ENCODE peak calls at places on chromosomes 7 and 10, in four cellular contexts. W is fibroblast of lung, I is adrenal gland, L is IMR-90. X is an unnamed sample. For H3K4me1, the result is how much of the 10 kb centered on the place peaks cover.

GRCh38 chr10:107847620-107848019 is 683.1 kb upstream of the SORCS1 start:
- DNase-seq in W (no peak), I (no peak), L (no peak), X (no peak)

GRCh38 chr7:116526897-116527296 is 2.1 kb downstream of the CAV1 start:
- DNase-seq in W (no peak), I (no peak), L (no peak), X (no peak)

GRCh38 chr7:65722361-65722792 is 150.5 kb upstream of the VKORC1L1 start:
- DNase-seq in W (peak), I (peak), L (peak), X (no peak)

GRCh38 chr10:89481662-89482061 is 53.7 kb downstream of the SLC16A12 start:
- DNase-seq in W (peak), I (no peak), L (peak), X (peak)

GRCh38 chr10:102540023-102540422 is 36.3 kb downstream of the SUFU start:
- DNase-seq in W (peak), I (no peak), L (peak), X (no peak)

GRCh38 chr7:23058412-23059096 is 44.6 kb upstream of the HYCC1 start:
- DNase-seq in W (no peak), I (no peak), L (no peak), X (no peak)

GRCh38 chr7:140316165-140316661 is 82.1 kb downstream of the SLC37A3 start:
- DNase-seq in W (peak), I (peak), L (peak), X (no peak)

GRCh38 chr10:86355571-86356038 is 11.0 kb downstream of the GRID1 start:
- DNase-seq in W (no peak), I (peak), L (no peak), X (no peak)

GRCh38 chr7:151382079-151382885 is 27.6 kb downstream of the WDR86 start:
- DNase-seq in W (no peak), I (no peak), L (no peak), X (no peak)

GRCh38 chr7:106448992-106449859 is 164.4 kb upstream of the NAMPT start:
- DNase-seq in W (no peak), I (no peak), L (no peak), X (no peak)

GRCh38 chr7:95881597-95881996 is 109.2 kb downstream of the DYNC1I1 start:
- DNase-seq in W (no peak), I (no peak), L (no peak), X (no peak)

GRCh38 chr7:107788216-107788615 is 14.8 kb downstream of the SLC26A3 start:
- DNase-seq in W (no peak), I (no peak), L (no peak), X (no peak)

GRCh38 chr7:138608292-138608691 is 92.9 kb downstream of the SVOPL start:
- DNase-seq in W (peak), I (no peak), L (peak), X (no peak)

GRCh38 chr7:75962607-75963382 is 31.6 kb downstream of the TMEM120A start:
- DNase-seq in W (peak), I (peak), L (peak), X (no peak)

GRCh38 chr7:75966209-75966961 is 28.0 kb downstream of the TMEM120A start:
- DNase-seq in W (peak), I (peak), L (no peak), X (no peak)

GRCh38 chr7:75961194-75961593 is 33.2 kb downstream of the TMEM120A start:
- DNase-seq in W (no peak), I (no peak), L (no peak), X (no peak)

GRCh38 chr7:75965617-75966016 is 28.8 kb downstream of the TMEM120A start:
- DNase-seq in W (no peak), I (peak), L (no peak), X (no peak)

GRCh38 chr7:75963383-75963995 is 30.9 kb downstream of the TMEM120A start:
- DNase-seq in W (no peak), I (peak), L (no peak), X (no peak)
- H3K27ac ChIP-seq in W (peak), I (peak), L (peak), X (no peak)

DNA sequence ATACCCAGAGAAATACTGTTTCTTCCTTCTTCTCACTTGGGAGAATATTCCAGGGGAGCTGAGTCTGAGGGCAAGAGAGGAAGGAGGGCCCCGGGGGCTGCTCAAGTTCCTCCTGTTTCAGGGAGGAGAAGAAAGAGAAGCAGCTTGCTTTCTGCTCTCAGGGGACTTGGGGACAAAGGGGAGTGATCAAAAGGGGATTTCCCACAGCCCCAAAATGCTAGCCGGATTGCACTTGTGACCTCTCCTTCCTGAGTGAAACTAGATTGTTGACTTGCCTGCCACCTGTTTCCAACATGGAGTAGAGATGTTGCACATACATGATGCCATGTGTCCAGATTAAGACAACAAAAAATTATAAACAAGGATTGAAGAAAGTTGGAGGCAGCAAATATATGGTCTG is 28.7 kb upstream of the PDCD4 start:
- DNase-seq in W (no peak), I (no peak), L (no peak), X (no peak)
- H3K4me1 ChIP-seq in W (under half), I (under half), L (under half), X (under half)

DNA sequence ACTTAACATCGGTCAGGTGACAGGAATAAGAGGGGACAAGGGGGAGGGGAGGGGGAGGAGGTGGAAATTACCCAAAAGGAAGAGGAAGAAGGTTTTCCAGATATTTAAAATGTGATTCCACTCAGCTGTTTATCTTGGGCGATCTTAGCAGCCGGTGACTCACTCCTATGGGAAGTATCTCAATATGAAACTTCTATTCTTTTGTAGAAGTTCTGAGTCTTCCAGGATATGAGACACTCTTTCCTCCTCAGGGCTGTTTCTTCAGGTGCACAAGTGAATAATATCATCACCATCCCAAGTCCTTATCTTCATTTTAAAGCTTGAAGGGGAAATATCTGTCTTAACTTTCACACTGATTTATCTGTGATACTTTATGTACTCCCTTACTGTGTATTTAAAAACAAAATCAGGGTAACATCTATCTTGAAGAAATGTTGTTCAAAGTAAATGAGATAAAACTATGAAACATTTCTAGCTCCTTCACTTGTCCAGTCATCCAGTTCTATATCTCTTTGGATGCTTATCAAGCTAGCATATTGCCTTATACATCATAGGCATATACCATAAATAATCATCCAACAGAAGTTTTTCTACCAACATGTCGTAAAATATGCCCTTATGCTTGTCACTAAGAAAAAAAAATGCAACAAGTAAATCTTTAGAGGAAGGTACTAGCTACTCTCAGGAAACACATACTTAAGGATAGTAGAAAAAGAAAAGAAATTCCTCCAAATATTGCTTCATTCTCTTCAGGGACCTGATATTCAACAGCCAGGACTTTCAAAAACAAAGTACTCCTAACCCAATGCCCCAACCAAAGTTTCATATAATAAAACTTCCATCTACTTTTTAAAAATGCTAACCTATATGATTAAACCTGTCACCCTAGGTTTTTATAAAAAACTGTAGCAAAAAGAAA is 13.7 kb downstream of the DOCK4 start:
- DNase-seq in W (peak), I (no peak), L (peak), X (peak)
- H3K27ac ChIP-seq in W (no peak), I (peak), L (no peak), X (no peak)

GRCh38 chr10:124698560-124699470 is 45.4 kb downstream of the FAM53B start:
- DNase-seq in W (no peak), I (no peak), L (no peak), X (no peak)
- H3K4me1 ChIP-seq in W (under half), I (half or more), L (under half), X (under half)

GRCh38 chr10:99659868-99660366 is 608 bp downstream of the ENTPD7 start:
- DNase-seq in W (no peak), I (no peak), L (no peak), X (no peak)
- H3K27ac ChIP-seq in W (peak), I (peak), L (peak), X (peak)

DNA sequence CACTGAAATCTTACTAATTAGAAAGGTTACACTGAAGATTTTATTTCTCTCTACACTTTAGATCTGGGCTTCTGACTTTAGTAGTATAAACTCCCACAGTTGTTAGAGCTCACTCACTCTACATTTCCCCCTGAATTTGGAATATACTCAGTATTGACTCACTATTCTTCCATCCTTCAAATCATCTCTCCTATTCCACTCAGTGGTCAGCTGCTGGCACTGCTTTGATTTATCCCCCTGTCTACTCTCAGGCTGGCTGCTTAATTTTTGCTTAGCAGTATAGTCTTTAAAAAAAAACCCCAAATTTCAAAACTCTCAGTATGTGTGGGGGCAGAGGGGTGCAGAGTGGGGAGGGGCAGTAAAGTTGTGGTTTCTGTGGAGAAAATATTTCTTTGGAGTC is 68.9 kb downstream of the CDK6 start:
- DNase-seq in W (peak), I (peak), L (peak), X (no peak)
- H3K4me1 ChIP-seq in W (under half), I (under half), L (under half), X (half or more)

GRCh38 chr10:125154529-125154928 is 5.8 kb downstream of the CTBP2 start:
- DNase-seq in W (no peak), I (no peak), L (no peak), X (peak)
- H3K27ac ChIP-seq in W (peak), I (peak), L (no peak), X (peak)

DNA sequence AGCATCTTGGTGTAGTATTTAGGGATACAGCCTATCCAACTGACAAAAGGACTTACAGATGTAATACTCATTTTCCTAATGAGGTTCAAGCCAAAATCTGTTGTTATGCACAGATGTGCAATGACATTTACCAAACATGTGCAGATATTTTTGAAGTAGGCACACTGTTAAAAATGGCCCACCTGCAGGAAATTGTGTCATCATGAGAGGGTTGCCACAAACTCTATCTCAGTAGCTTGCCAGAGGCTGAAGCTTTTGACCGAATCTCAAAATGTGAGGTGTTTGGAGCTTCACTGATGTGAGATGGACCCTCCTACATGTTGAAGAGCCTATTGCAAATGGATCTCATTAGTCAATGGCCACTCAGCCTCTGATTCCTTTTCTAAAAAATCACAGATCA is 89.7 kb upstream of the CSTF2T start:
- DNase-seq in W (no peak), I (no peak), L (no peak), X (no peak)
- H3K4me1 ChIP-seq in W (under half), I (under half), L (under half), X (under half)

GRCh38 chr7:127413962-127414361 is 21.5 kb upstream of the ZNF800 start:
- DNase-seq in W (no peak), I (no peak), L (no peak), X (no peak)
- H3K27ac ChIP-seq in W (no peak), I (no peak), L (no peak), X (no peak)

GRCh38 chr7:2525931-2526630 is 6.5 kb downstream of the LFNG start:
- DNase-seq in W (no peak), I (no peak), L (no peak), X (no peak)
- H3K4me1 ChIP-seq in W (under half), I (half or more), L (under half), X (half or more)